ENCODE peak calls at places on chromosomes 12 and 14, in eight cellular contexts. I, A, Q, Z, O, B, L and U are unnamed samples.

GRCh38 chr12:69698054-69698453 is 1.0 kb downstream of the BEST3 start:
- DNase-seq in I (no peak), A (no peak), Q (no peak), Z (no peak), O (no peak), B (no peak), L (no peak), U (no peak)

GRCh38 chr12:89707992-89708792 is 446 bp downstream of the ATP2B1 start:
- DNase-seq in I (peak; percentile 47), A (peak; percentile 13), Q (peak; percentile 17), Z (peak; percentile 84), O (peak; percentile 53), B (peak; percentile 22), L (no peak), U (peak; percentile 79)

GRCh38 chr12:123813349-123813748 is 51.2 kb downstream of the DNAH10 start:
- DNase-seq in I (no peak), A (no peak), Q (peak; percentile 12), Z (no peak), O (no peak), B (no peak), L (no peak), U (no peak)

GRCh38 chr12:76820888-76821482 is 57.1 kb downstream of the ZDHHC17 start:
- DNase-seq in I (peak; percentile 19), A (peak; percentile 39), Q (peak; percentile 47), Z (no peak), O (peak; percentile 69), B (peak; percentile 52), L (peak; percentile 7), U (no peak)

GRCh38 chr14:70995671-70996070 is 88.4 kb downstream of the PCNX1 start:
- DNase-seq in I (peak; percentile 21), A (no peak), Q (peak; percentile 6), Z (no peak), O (no peak), B (peak; percentile 76), L (no peak), U (peak; percentile 33)

GRCh38 chr12:89861086-89861485 is 152.4 kb upstream of the ATP2B1 start:
- DNase-seq in I (no peak), A (no peak), Q (peak; percentile 26), Z (no peak), O (no peak), B (peak; percentile 68), L (no peak), U (no peak)

GRCh38 chr14:70780396-70781075 is 28.8 kb downstream of the MAP3K9 start:
- DNase-seq in I (peak; percentile 27), A (no peak), Q (no peak), Z (no peak), O (no peak), B (no peak), L (no peak), U (peak; percentile 69)

GRCh38 chr12:53492830-53493609 is 6.2 kb downstream of the MAP3K12 start:
- DNase-seq in I (peak; percentile 93), A (peak; percentile 90), Q (peak; percentile 80), Z (peak; percentile 96), O (peak; percentile 97), B (peak; percentile 92), L (peak; percentile 64), U (peak; percentile 96)

GRCh38 chr12:1044697-1045096 is 53.7 kb downstream of the ERC1 start:
- DNase-seq in I (no peak), A (no peak), Q (peak; percentile 53), Z (no peak), O (no peak), B (no peak), L (no peak), U (no peak)

GRCh38 chr12:27555928-27556778 is 32.1 kb downstream of the PPFIBP1 start:
- DNase-seq in I (no peak), A (no peak), Q (no peak), Z (no peak), O (no peak), B (no peak), L (no peak), U (no peak)

GRCh38 chr12:55705802-55706402 is 1.8 kb downstream of the ITGA7 start:
- DNase-seq in I (no peak), A (no peak), Q (no peak), Z (peak; percentile 80), O (peak; percentile 54), B (peak; percentile 27), L (no peak), U (no peak)

GRCh38 chr14:58299665-58300202 is 1.4 kb downstream of the ARID4A start:
- DNase-seq in I (no peak), A (no peak), Q (no peak), Z (no peak), O (peak; percentile 48), B (no peak), L (no peak), U (no peak)

GRCh38 chr14:76720382-76720813 is 40.9 kb upstream of the VASH1 start:
- DNase-seq in I (peak; percentile 36), A (peak; percentile 35), Q (peak; percentile 38), Z (no peak), O (peak; percentile 36), B (no peak), L (no peak), U (peak; percentile 70)

GRCh38 chr12:103505371-103506236 is 9.8 kb upstream of the C12orf42 start:
- DNase-seq in I (no peak), A (no peak), Q (no peak), Z (no peak), O (no peak), B (no peak), L (no peak), U (no peak)

GRCh38 chr12:104243551-104243950 is 28.0 kb downstream of the TXNRD1 start:
- DNase-seq in I (no peak), A (no peak), Q (no peak), Z (no peak), O (no peak), B (no peak), L (no peak), U (no peak)

DNA sequence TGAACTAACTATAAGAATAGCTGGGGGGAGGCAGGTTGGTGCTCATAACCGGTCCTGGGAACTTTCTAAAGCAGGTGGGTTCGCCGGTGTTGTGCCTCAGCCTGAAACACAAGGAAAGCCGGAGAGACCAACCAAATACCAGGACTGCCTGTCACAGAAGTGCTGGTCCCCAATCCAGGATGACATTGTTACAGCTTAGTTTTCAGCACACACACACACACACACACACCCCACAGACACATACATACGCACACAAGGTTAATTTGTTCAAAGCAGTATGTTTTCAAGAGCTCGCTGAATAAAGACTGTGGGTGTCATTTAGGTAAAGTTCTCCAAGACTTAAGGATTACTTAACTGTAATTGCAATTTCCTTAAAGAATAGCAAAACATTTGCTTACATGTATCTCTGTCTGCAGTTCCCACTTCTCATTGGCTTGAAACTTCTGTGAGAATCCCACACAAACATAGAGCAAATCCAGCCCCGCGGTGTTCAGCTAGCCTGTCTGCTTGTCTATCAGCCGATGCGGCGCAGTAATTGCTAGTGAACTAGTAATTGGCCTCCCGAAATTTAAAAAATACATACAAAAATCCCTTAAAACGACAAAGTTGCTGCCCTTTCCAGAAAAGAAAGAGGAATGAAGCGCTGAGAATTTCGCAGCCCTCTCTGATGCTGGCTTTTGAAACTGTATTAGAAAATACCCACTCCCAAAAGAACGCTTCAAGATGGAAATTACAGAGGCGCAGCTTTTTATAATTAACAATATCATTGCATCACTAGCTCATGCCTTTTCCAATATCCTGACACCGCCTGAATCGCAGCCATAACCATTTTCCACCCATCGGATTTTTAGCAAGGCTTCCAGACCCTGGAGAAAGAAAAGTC is 940 bp downstream of the FBLN5 start:
- DNase-seq in I (no peak), A (no peak), Q (peak; percentile 41), Z (no peak), O (no peak), B (no peak), L (no peak), U (no peak)
- H3K4me3 ChIP-seq in I (peak overlapping the region; percentile 47), A (peak overlapping the region; percentile 22), Q (peak overlapping the region; percentile 72), Z (peak overlapping the region; percentile 100), O (peak overlapping the region; percentile 47), B (peak overlapping the region; percentile 59), L (no peak overlapping the region), U (peak overlapping the region; percentile 69)

GRCh38 chr14:68592948-68593347 is 199.9 kb downstream of the ZFP36L1 start:
- DNase-seq in I (no peak), A (no peak), Q (no peak), Z (no peak), O (no peak), B (no peak), L (no peak), U (no peak)
- H3K4me1 ChIP-seq in I (peaks cover 20% of the 10 kb centered on the region), A (peaks cover 13% of the 10 kb centered on the region), Q (peaks cover 23% of the 10 kb centered on the region), Z (no peaks in the 10 kb centered on the region), O (peaks cover 41% of the 10 kb centered on the region), B (peaks cover 17% of the 10 kb centered on the region), L (peaks cover 62% of the 10 kb centered on the region), U (peaks cover 14% of the 10 kb centered on the region)

GRCh38 chr12:102480401-102480800 is at the start of gene IGF1:
- DNase-seq in I (no peak), A (no peak), Q (peak; percentile 61), Z (no peak), O (no peak), B (no peak), L (no peak), U (no peak)

GRCh38 chr12:102479984-102480383 is 379 bp downstream of the IGF1 start:
- DNase-seq in I (no peak), A (no peak), Q (no peak), Z (no peak), O (no peak), B (no peak), L (no peak), U (no peak)

GRCh38 chr12:102481705-102482104 is 1.3 kb upstream of the IGF1 start:
- DNase-seq in I (no peak), A (no peak), Q (no peak), Z (no peak), O (no peak), B (peak; percentile 13), L (no peak), U (no peak)

GRCh38 chr12:102479099-102479887 is 1.1 kb downstream of the IGF1 start:
- DNase-seq in I (peak; percentile 25), A (no peak), Q (no peak), Z (no peak), O (peak; percentile 26), B (no peak), L (no peak), U (no peak)

GRCh38 chr12:102478416-102479098 is 1.8 kb downstream of the IGF1 start:
- DNase-seq in I (peak; percentile 33), A (peak; percentile 40), Q (no peak), Z (no peak), O (peak; percentile 64), B (no peak), L (no peak), U (no peak)
- H3K4me3 ChIP-seq in I (no peak overlapping the region), A (no peak overlapping the region), Q (no peak overlapping the region), Z (no peak overlapping the region), O (no peak overlapping the region), B (no peak overlapping the region), L (no peak overlapping the region), U (peak overlapping the region; percentile 36)

DNA sequence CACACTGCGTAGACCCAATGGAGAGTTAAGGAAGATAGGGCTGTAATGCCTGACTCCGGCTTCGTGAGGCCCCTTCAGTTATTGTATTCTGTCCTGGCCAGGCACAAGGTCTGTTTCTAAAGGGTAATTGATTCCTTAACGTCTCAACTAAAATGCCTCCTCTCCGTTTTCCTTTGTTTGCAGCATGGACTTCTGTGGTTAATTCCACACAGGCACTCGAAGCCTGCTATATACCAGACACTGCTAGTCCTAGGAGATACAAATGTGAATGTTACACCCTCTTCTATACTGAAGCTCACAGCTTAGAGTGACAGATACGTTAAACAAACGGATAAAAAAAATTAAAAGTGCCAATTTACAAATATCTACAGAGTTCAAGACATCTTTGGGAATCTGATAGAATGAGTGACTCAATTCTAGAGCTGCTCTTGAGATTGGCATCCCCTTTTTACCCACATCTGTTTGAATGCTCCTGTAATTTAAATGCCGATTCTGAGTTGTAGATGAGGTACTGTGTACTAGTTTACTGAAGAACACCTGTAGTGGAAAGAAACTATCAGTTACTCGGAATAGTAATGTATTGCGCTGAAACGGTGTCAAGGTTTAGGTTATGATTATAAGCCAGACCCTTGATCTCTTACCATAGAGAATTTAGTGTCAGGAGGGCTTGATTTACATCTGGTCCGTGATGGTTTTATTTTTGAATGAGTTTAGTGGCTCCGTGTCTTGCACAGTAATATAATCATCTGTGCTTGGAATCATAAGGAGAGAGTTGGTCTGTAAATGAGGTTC is 784 bp downstream of the PSMA6 start:
- DNase-seq in I (no peak), A (no peak), Q (peak; percentile 4), Z (no peak), O (no peak), B (no peak), L (no peak), U (no peak)
- H3K4me1 ChIP-seq in I (peaks cover 32% of the 10 kb centered on the region), A (peaks cover 2% of the 10 kb centered on the region), Q (peaks cover 2% of the 10 kb centered on the region), Z (no peaks in the 10 kb centered on the region), O (peaks cover 7% of the 10 kb centered on the region), B (peaks cover 39% of the 10 kb centered on the region), L (peaks cover 13% of the 10 kb centered on the region), U (peaks cover 35% of the 10 kb centered on the region)